ENCODE peak calls at places on chromosomes 7 and 10, in nine cellular contexts. T, E, I, Z, N, S, H, W and K are unnamed samples.

GRCh38 chr7:45982132-45982531 is 61.1 kb upstream of the IGFBP3 start:
- DNase-seq in T (no peak), E (no peak), I (no peak), Z (no peak), N (no peak), S (no peak), H (no peak), W (no peak), K (no peak)

GRCh38 chr10:77416327-77417135 is 221.1 kb downstream of the KCNMA1 start:
- DNase-seq in T (no peak), E (no peak), I (no peak), Z (no peak), N (peak), S (peak), H (peak), W (no peak), K (no peak)

GRCh38 chr7:30713397-30713796 is 31.1 kb upstream of the CRHR2 start:
- DNase-seq in T (no peak), E (no peak), I (no peak), Z (no peak), N (no peak), S (no peak), H (no peak), W (peak), K (no peak)

GRCh38 chr7:78306631-78307030 is 508.1 kb downstream of the PHTF2 start:
- DNase-seq in T (no peak), E (no peak), I (no peak), Z (no peak), N (no peak), S (no peak), H (no peak), W (no peak), K (no peak)

GRCh38 chr10:106506509-106507265 is 657.8 kb downstream of the SORCS1 start:
- DNase-seq in T (no peak), E (no peak), I (no peak), Z (no peak), N (peak), S (no peak), H (no peak), W (no peak), K (no peak)

GRCh38 chr7:41010418-41010817 is 692.5 kb downstream of the INHBA start:
- DNase-seq in T (no peak), E (no peak), I (no peak), Z (no peak), N (peak), S (no peak), H (no peak), W (no peak), K (peak)

GRCh38 chr10:102120987-102121738 is 995 bp upstream of the LDB1 start:
- DNase-seq in T (peak), E (peak), I (peak), Z (peak), N (peak), S (no peak), H (no peak), W (peak), K (peak)

GRCh38 chr7:120927454-120928103 is 23.0 kb upstream of the ING3 start:
- DNase-seq in T (no peak), E (no peak), I (no peak), Z (no peak), N (no peak), S (no peak), H (no peak), W (no peak), K (no peak)

GRCh38 chr7:101598981-101599681 is 30.0 kb downstream of the MYL10 start:
- DNase-seq in T (peak), E (no peak), I (no peak), Z (no peak), N (no peak), S (peak), H (no peak), W (peak), K (no peak)

GRCh38 chr7:4774804-4775280 is 581 bp upstream of the AP5Z1 start:
- DNase-seq in T (no peak), E (no peak), I (no peak), Z (no peak), N (peak), S (peak), H (peak), W (peak), K (peak)

GRCh38 chr10:110919971-110920881 is 822 bp downstream of the SHOC2 start:
- DNase-seq in T (peak), E (peak), I (no peak), Z (peak), N (peak), S (peak), H (no peak), W (no peak), K (peak)

GRCh38 chr10:69752491-69752890 is 49.2 kb upstream of the COL13A1 start:
- DNase-seq in T (no peak), E (no peak), I (no peak), Z (no peak), N (no peak), S (no peak), H (no peak), W (no peak), K (no peak)

GRCh38 chr10:88890681-88891371 is 10.8 kb downstream of the STAMBPL1 start:
- DNase-seq in T (no peak), E (no peak), I (no peak), Z (no peak), N (peak), S (no peak), H (no peak), W (no peak), K (no peak)

GRCh38 chr10:132362151-132362611 is 30.2 kb downstream of the LRRC27 start:
- DNase-seq in T (no peak), E (no peak), I (no peak), Z (no peak), N (no peak), S (no peak), H (no peak), W (peak), K (no peak)

GRCh38 chr10:88092975-88093374 is 229.6 kb downstream of the PTEN start:
- DNase-seq in T (no peak), E (no peak), I (no peak), Z (no peak), N (no peak), S (peak), H (no peak), W (no peak), K (no peak)

GRCh38 chr10:128050937-128051336 is 75.3 kb downstream of the MKI67 start:
- DNase-seq in T (peak), E (no peak), I (no peak), Z (no peak), N (no peak), S (no peak), H (no peak), W (peak), K (peak)

GRCh38 chr10:21076381-21076780 is 179.3 kb upstream of the NEBL start:
- DNase-seq in T (no peak), E (no peak), I (no peak), Z (no peak), N (no peak), S (no peak), H (no peak), W (no peak), K (no peak)

GRCh38 chr7:103765891-103766290 is 223.6 kb downstream of the RELN start:
- DNase-seq in T (no peak), E (no peak), I (no peak), Z (no peak), N (peak), S (no peak), H (no peak), W (no peak), K (no peak)

GRCh38 chr10:122326806-122327205 is 47.7 kb upstream of the PLEKHA1 start:
- DNase-seq in T (no peak), E (no peak), I (no peak), Z (no peak), N (no peak), S (no peak), H (no peak), W (no peak), K (peak)

GRCh38 chr7:818031-818699 is 14.1 kb upstream of the SUN1 start:
- DNase-seq in T (no peak), E (no peak), I (no peak), Z (no peak), N (peak), S (no peak), H (peak), W (peak), K (no peak)

GRCh38 chr7:32892521-32893224 is 1.1 kb upstream of the KBTBD2 start:
- DNase-seq in T (peak), E (peak), I (no peak), Z (peak), N (peak), S (peak), H (no peak), W (peak), K (peak)

GRCh38 chr7:5694221-5694754 is 87.2 kb downstream of the RNF216 start:
- DNase-seq in T (peak), E (no peak), I (no peak), Z (no peak), N (peak), S (no peak), H (no peak), W (no peak), K (no peak)

GRCh38 chr7:24668922-24669635 is 88.2 kb downstream of the GSDME start:
- DNase-seq in T (no peak), E (no peak), I (no peak), Z (peak), N (peak), S (no peak), H (no peak), W (no peak), K (no peak)

GRCh38 chr10:125281091-125281490 is 120.7 kb upstream of the CTBP2 start:
- DNase-seq in T (no peak), E (peak), I (no peak), Z (no peak), N (no peak), S (no peak), H (no peak), W (no peak), K (no peak)

GRCh38 chr7:100441641-100442535 is 5.6 kb upstream of the PPP1R35 start:
- DNase-seq in T (no peak), E (no peak), I (no peak), Z (no peak), N (no peak), S (no peak), H (no peak), W (peak), K (no peak)

GRCh38 chr7:99897688-99898357 is 21.0 kb upstream of the OR2AE1 start:
- DNase-seq in T (no peak), E (no peak), I (no peak), Z (no peak), N (no peak), S (no peak), H (no peak), W (no peak), K (no peak)

GRCh38 chr10:102669206-102670064 is 25.2 kb downstream of the TRIM8 start:
- DNase-seq in T (no peak), E (no peak), I (no peak), Z (peak), N (peak), S (peak), H (peak), W (no peak), K (no peak)

GRCh38 chr7:30851651-30852359 is 59.8 kb upstream of the AQP1 start:
- DNase-seq in T (peak), E (no peak), I (no peak), Z (no peak), N (no peak), S (no peak), H (no peak), W (no peak), K (no peak)

GRCh38 chr10:72158174-72158573 is 57.6 kb upstream of the ANAPC16 start:
- DNase-seq in T (no peak), E (no peak), I (no peak), Z (no peak), N (no peak), S (no peak), H (no peak), W (no peak), K (no peak)

GRCh38 chr7:106282374-106282773 is 2.4 kb downstream of the NAMPT start:
- DNase-seq in T (no peak), E (no peak), I (no peak), Z (no peak), N (no peak), S (no peak), H (no peak), W (no peak), K (no peak)

GRCh38 chr7:101819913-101820522 is 2.6 kb downstream of the CUX1 start:
- DNase-seq in T (no peak), E (no peak), I (no peak), Z (no peak), N (no peak), S (no peak), H (no peak), W (no peak), K (no peak)

GRCh38 chr10:79386637-79387465 is 39.6 kb downstream of the PPIF start:
- DNase-seq in T (peak), E (peak), I (peak), Z (peak), N (no peak), S (peak), H (no peak), W (peak), K (peak)

GRCh38 chr7:156178214-156178613 is 366.0 kb upstream of the SHH start:
- DNase-seq in T (no peak), E (no peak), I (no peak), Z (no peak), N (no peak), S (no peak), H (no peak), W (peak), K (no peak)

GRCh38 chr10:30462513-30462912 is 28.5 kb downstream of the MAP3K8 start:
- DNase-seq in T (no peak), E (no peak), I (no peak), Z (no peak), N (no peak), S (no peak), H (no peak), W (no peak), K (no peak)

DNA sequence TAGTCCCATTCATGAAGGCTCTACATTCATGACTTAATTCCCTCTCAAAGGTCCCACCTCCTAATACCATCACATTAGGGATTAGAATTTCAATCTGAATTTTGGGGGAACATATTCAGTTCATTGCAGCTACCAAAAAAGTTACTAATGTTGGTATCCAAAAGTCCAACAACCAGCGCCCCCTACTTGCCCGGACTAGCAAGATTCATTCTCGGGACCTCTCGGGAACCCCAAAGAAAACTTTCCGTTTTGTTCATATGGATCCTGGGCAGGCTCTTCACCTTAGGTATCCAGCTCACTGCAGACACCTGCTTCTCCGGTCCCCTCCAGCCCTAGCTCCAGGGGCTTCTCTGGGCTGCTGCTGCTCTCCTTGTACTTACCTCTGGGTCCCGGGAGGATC is 8.9 kb upstream of the GRK5 start:
- DNase-seq in T (no peak), E (no peak), I (no peak), Z (no peak), N (no peak), S (peak), H (peak), W (no peak), K (no peak)
- TF ChIP-seq CTCF in T (no peak), E (no peak), I (peak), Z (peak), N (peak), S (no peak), H (peak), W (peak), K (no peak)

GRCh38 chr7:90706067-90706716 is 110.1 kb downstream of the CDK14 start:
- DNase-seq in T (no peak), E (peak), I (no peak), Z (no peak), N (peak), S (no peak), H (no peak), W (no peak), K (no peak)
- H3K4me3 ChIP-seq in T (no peak), E (no peak), I (no peak), Z (no peak), N (no peak), S (no peak), H (no peak), W (no peak), K (no peak)

DNA sequence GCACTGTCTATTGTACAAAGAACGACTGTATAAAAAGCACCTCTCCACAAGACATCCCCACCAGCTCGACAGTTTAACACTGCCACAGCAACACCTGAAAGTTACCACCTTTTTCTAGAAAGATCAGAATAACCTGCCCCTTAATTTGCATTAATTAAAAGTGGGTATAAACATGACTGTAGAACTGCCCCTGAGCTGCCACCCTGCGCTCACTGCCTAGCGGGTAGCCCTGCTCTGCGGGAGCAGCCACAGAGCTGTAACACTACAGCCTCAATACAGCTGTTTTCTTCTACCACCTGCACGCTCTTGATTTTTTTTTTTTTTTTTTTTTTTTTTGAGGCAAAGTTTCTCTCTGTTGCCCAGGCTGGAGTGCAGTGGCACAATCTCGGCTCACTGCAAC is 140.9 kb downstream of the PARD3 start:
- DNase-seq in T (no peak), E (no peak), I (no peak), Z (no peak), N (no peak), S (no peak), H (no peak), W (no peak), K (no peak)
- TF ChIP-seq POLR2A in T (no peak), E (no peak), I (no peak), Z (no peak), N (no peak), S (no peak), H (no peak), W (no peak), K (no peak)

GRCh38 chr7:129777195-129777844 is 165.8 kb downstream of the NRF1 start:
- DNase-seq in T (no peak), E (no peak), I (no peak), Z (no peak), N (no peak), S (no peak), H (no peak), W (no peak), K (no peak)

GRCh38 chr7:129780257-129781127 is 169.0 kb downstream of the NRF1 start:
- DNase-seq in T (no peak), E (peak), I (no peak), Z (peak), N (no peak), S (peak), H (peak), W (peak), K (peak)

GRCh38 chr7:129777993-129778769 is 166.7 kb downstream of the NRF1 start:
- DNase-seq in T (no peak), E (no peak), I (no peak), Z (no peak), N (no peak), S (no peak), H (no peak), W (no peak), K (no peak)

GRCh38 chr7:129779602-129780256 is 168.2 kb downstream of the NRF1 start:
- DNase-seq in T (no peak), E (peak), I (no peak), Z (peak), N (no peak), S (no peak), H (peak), W (peak), K (peak)

GRCh38 chr7:129778770-129779601 is 167.5 kb downstream of the NRF1 start:
- DNase-seq in T (no peak), E (no peak), I (no peak), Z (no peak), N (no peak), S (peak), H (peak), W (no peak), K (no peak)
- TF ChIP-seq CTCF in T (no peak), E (no peak), I (no peak), Z (no peak), N (peak), S (no peak), H (no peak), W (no peak), K (no peak)

GRCh38 chr7:88758355-88759215 is 915 bp upstream of the ZNF804B start:
- DNase-seq in T (no peak), E (peak), I (no peak), Z (no peak), N (no peak), S (peak), H (no peak), W (no peak), K (no peak)
- H3K4me3 ChIP-seq in T (peak), E (peak), I (peak), Z (peak), N (no peak), S (peak), H (peak), W (peak), K (peak)

GRCh38 chr7:50364645-50365044 is 60.1 kb downstream of the IKZF1 start:
- DNase-seq in T (no peak), E (no peak), I (no peak), Z (no peak), N (no peak), S (no peak), H (no peak), W (no peak), K (no peak)
- TF ChIP-seq POLR2A in T (no peak), E (no peak), I (no peak), Z (no peak), N (no peak), S (no peak), H (no peak), W (no peak), K (no peak)

GRCh38 chr10:14438057-14438456 is 107.3 kb upstream of the FRMD4A start:
- DNase-seq in T (no peak), E (no peak), I (no peak), Z (no peak), N (no peak), S (no peak), H (no peak), W (no peak), K (no peak)

GRCh38 chr10:14438576-14438975 is 107.9 kb upstream of the FRMD4A start:
- DNase-seq in T (no peak), E (no peak), I (no peak), Z (no peak), N (no peak), S (no peak), H (no peak), W (no peak), K (no peak)

GRCh38 chr10:14436233-14436632 is 105.5 kb upstream of the FRMD4A start:
- DNase-seq in T (no peak), E (no peak), I (no peak), Z (no peak), N (no peak), S (no peak), H (no peak), W (no peak), K (no peak)

DNA sequence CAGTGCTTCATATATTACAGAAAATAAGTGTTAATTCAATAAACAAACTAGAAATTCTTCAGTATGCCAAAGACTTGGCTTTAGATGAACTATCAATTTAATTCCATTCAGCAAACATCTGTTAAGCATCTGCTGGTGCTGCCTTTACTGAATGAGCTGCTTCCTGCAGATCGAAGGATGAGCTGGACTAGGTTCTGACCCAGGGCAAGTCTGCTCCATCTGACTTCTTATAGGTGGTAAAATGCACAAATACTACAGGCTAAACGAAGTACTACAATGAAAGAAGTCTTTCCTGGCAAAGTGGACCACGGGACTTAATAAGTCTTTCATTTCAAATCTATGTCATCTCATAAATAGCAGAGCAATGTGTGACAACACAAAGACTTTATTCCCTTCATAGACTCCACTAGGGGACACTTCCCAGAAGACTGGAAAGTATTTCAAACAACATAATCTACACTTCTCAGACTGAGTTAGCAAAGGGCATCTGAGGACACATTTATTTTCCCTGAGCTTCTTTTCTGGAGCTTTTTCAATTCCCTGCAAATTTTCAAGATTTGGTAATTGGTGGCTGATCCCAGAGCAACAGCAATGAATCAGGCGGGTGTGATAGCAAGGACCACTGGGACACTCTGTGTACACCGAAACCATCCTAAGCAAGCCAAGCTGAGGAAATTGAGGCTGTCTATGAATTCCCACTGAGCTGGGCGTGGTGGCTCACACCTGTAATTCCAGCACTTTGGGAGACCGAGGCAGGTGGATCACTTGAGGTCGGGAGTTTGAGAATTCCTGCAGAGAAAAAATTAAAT is 108.9 kb upstream of the FRMD4A start:
- DNase-seq in T (no peak), E (no peak), I (no peak), Z (no peak), N (peak), S (no peak), H (no peak), W (no peak), K (no peak)
- TF ChIP-seq CTCF in T (no peak), E (no peak), I (no peak), Z (no peak), N (no peak), S (no peak), H (no peak), W (no peak), K (no peak)